ENCODE peak calls at places on chromosomes 4 and X, in eight cellular contexts. R, M, K, W, Z, S, G and Y are unnamed samples.

GRCh38 chr4:183909187-183909586 is 4.1 kb downstream of the STOX2 start:
- DNase-seq in R (no peak), M (no peak), K (no peak), W (no peak), Z (no peak), S (no peak), G (no peak), Y (no peak)

GRCh38 chr4:147761218-147761883 is 29.5 kb downstream of the ARHGAP10 start:
- DNase-seq in R (no peak), M (no peak), K (no peak), W (no peak), Z (no peak), S (no peak), G (no peak), Y (no peak)

GRCh38 chr4:6452116-6452896 is 20.1 kb downstream of the PPP2R2C start:
- DNase-seq in R (no peak), M (no peak), K (no peak), W (no peak), Z (no peak), S (no peak), G (no peak), Y (no peak)

GRCh38 chr4:40749717-40750460 is at the start of gene NSUN7:
- DNase-seq in R (peak; percentile 37), M (no peak), K (no peak), W (no peak), Z (no peak), S (peak; percentile 34), G (peak; percentile 94), Y (peak; percentile 62)

GRCh38 chr4:88937081-88937480 is 119.9 kb downstream of the FAM13A start:
- DNase-seq in R (no peak), M (peak; percentile 10), K (no peak), W (no peak), Z (no peak), S (no peak), G (no peak), Y (no peak)

GRCh38 chrX:48487362-48487785 is 11.4 kb downstream of the FTSJ1 start:
- DNase-seq in R (no peak), M (peak; percentile 82), K (peak; percentile 94), W (no peak), Z (no peak), S (peak; percentile 72), G (no peak), Y (no peak)

GRCh38 chr4:127410201-127410600 is 222.6 kb upstream of the INTU start:
- DNase-seq in R (no peak), M (no peak), K (no peak), W (peak; percentile 23), Z (no peak), S (no peak), G (no peak), Y (no peak)

GRCh38 chr4:38710053-38710452 is 46.1 kb downstream of the KLF3 start:
- DNase-seq in R (no peak), M (no peak), K (no peak), W (no peak), Z (no peak), S (no peak), G (no peak), Y (no peak)

GRCh38 chrX:71607488-71607887 is 10.8 kb downstream of the CXCR3 start:
- DNase-seq in R (no peak), M (no peak), K (no peak), W (no peak), Z (no peak), S (no peak), G (no peak), Y (no peak)

GRCh38 chrX:69262036-69262905 is 97.0 kb upstream of the PJA1 start:
- DNase-seq in R (no peak), M (peak; percentile 38), K (no peak), W (no peak), Z (no peak), S (no peak), G (no peak), Y (no peak)

GRCh38 chrX:141936080-141936479 is 32.4 kb downstream of the MAGEC1 start:
- DNase-seq in R (no peak), M (no peak), K (no peak), W (no peak), Z (no peak), S (no peak), G (no peak), Y (no peak)

GRCh38 chr4:76699911-76700310 is 198.0 kb downstream of the SOWAHB start:
- DNase-seq in R (no peak), M (no peak), K (no peak), W (no peak), Z (no peak), S (no peak), G (no peak), Y (no peak)

GRCh38 chrX:15988661-15989603 is 134.3 kb upstream of the AP1S2 start:
- DNase-seq in R (peak; percentile 35), M (peak; percentile 69), K (peak; percentile 52), W (no peak), Z (no peak), S (peak; percentile 20), G (no peak), Y (peak; percentile 0)

GRCh38 chrX:85004255-85004654 is 578 bp downstream of the APOOL start:
- DNase-seq in R (no peak), M (no peak), K (no peak), W (no peak), Z (no peak), S (peak; percentile 1), G (no peak), Y (no peak)

GRCh38 chr4:129110931-129111330 is 15.0 kb downstream of the C4orf33 start:
- DNase-seq in R (no peak), M (no peak), K (no peak), W (no peak), Z (no peak), S (no peak), G (no peak), Y (no peak)

GRCh38 chr4:180640193-180640592 is 1603.0 kb upstream of the TENM3 start:
- DNase-seq in R (no peak), M (no peak), K (no peak), W (no peak), Z (no peak), S (no peak), G (no peak), Y (no peak)

GRCh38 chr4:1771555-1772305 is 21.4 kb upstream of the FGFR3 start:
- DNase-seq in R (no peak), M (no peak), K (no peak), W (no peak), Z (no peak), S (no peak), G (no peak), Y (no peak)

GRCh38 chr4:155208258-155209054 is at the start of gene NPY2R:
- DNase-seq in R (no peak), M (no peak), K (no peak), W (no peak), Z (no peak), S (no peak), G (no peak), Y (no peak)

GRCh38 chr4:87405421-87405820 is 14.4 kb upstream of the HSD17B11 start:
- DNase-seq in R (no peak), M (no peak), K (no peak), W (no peak), Z (no peak), S (no peak), G (no peak), Y (no peak)

GRCh38 chrX:153824348-153824747 is 6.0 kb downstream of the PDZD4 start:
- DNase-seq in R (peak; percentile 0), M (no peak), K (no peak), W (no peak), Z (no peak), S (no peak), G (no peak), Y (no peak)

GRCh38 chr4:70365479-70365878 is 4.9 kb downstream of the SMR3A start:
- DNase-seq in R (no peak), M (no peak), K (no peak), W (no peak), Z (no peak), S (peak; percentile 53), G (no peak), Y (no peak)

GRCh38 chrX:110188701-110189558 is 129.0 kb downstream of the AMMECR1 start:
- DNase-seq in R (no peak), M (no peak), K (peak; percentile 6), W (no peak), Z (no peak), S (no peak), G (no peak), Y (no peak)

GRCh38 chr4:170651786-170652185 is 562.0 kb upstream of the AADAT start:
- DNase-seq in R (no peak), M (peak; percentile 16), K (no peak), W (no peak), Z (no peak), S (no peak), G (no peak), Y (no peak)

GRCh38 chr4:175813126-175813715 is 1.2 kb upstream of the GPM6A start:
- DNase-seq in R (no peak), M (no peak), K (no peak), W (no peak), Z (no peak), S (no peak), G (no peak), Y (no peak)

GRCh38 chr4:15400911-15401671 is 26.7 kb upstream of the C1QTNF7 start:
- DNase-seq in R (peak; percentile 16), M (peak; percentile 76), K (no peak), W (peak; percentile 54), Z (peak; percentile 18), S (peak; percentile 72), G (no peak), Y (no peak)

GRCh38 chrX:103538728-103539127 is 19.4 kb upstream of the RAB40A start:
- DNase-seq in R (no peak), M (peak; percentile 16), K (no peak), W (no peak), Z (no peak), S (peak; percentile 24), G (no peak), Y (no peak)

GRCh38 chrX:8044861-8045434 is 117.7 kb upstream of the PNPLA4 start:
- DNase-seq in R (no peak), M (no peak), K (no peak), W (no peak), Z (no peak), S (no peak), G (no peak), Y (no peak)

GRCh38 chrX:133608406-133608805 is 193.1 kb upstream of the GPC4 start:
- DNase-seq in R (no peak), M (peak; percentile 56), K (peak; percentile 23), W (no peak), Z (no peak), S (no peak), G (no peak), Y (no peak)